ENCODE peak calls at places on chromosomes 2 and 18, in six cellular contexts. E is fibroblast of lung, R is GM13976, Z is AG04450, Q is HepG2, U is HCT116. K is an unnamed sample.

GRCh38 chr2:128315829-128316776 is 2.6 kb downstream of the HS6ST1 start:
- DNase-seq in E (peak; percentile 81), R (peak; percentile 15), Z (no peak), Q (no peak), U (no peak), K (no peak)

GRCh38 chr2:71948781-71949536 is 198.7 kb downstream of the CYP26B1 start:
- DNase-seq in E (peak; percentile 35), R (no peak), Z (no peak), Q (no peak), U (no peak), K (no peak)

GRCh38 chr2:134227666-134228065 is 26.2 kb upstream of the MGAT5 start:
- DNase-seq in E (no peak), R (no peak), Z (no peak), Q (no peak), U (no peak), K (no peak)

GRCh38 chr2:75788154-75788553 is 77.4 kb upstream of the GCFC2 start:
- DNase-seq in E (no peak), R (no peak), Z (no peak), Q (no peak), U (no peak), K (no peak)

GRCh38 chr18:22683196-22683676 is 249.9 kb upstream of the RBBP8 start:
- DNase-seq in E (peak; percentile 83), R (no peak), Z (peak; percentile 74), Q (peak; percentile 58), U (no peak), K (no peak)

GRCh38 chr2:209933499-209934458 is 68.7 kb upstream of the RPE start:
- DNase-seq in E (peak; percentile 94), R (no peak), Z (peak; percentile 42), Q (no peak), U (no peak), K (no peak)

GRCh38 chr2:15547100-15547499 is 14.0 kb downstream of the NBAS start:
- DNase-seq in E (peak; percentile 39), R (no peak), Z (no peak), Q (no peak), U (no peak), K (no peak)

GRCh38 chr2:69200107-69200520 is 186.9 kb downstream of the GFPT1 start:
- DNase-seq in E (peak; percentile 95), R (no peak), Z (peak; percentile 89), Q (peak; percentile 81), U (no peak), K (no peak)

GRCh38 chr2:46311651-46312223 is 14.5 kb downstream of the EPAS1 start:
- DNase-seq in E (no peak), R (no peak), Z (no peak), Q (no peak), U (no peak), K (no peak)

GRCh38 chr2:15369129-15369528 is 192.0 kb downstream of the NBAS start:
- DNase-seq in E (no peak), R (no peak), Z (no peak), Q (no peak), U (no peak), K (no peak)

GRCh38 chr2:26088038-26088643 is 54.3 kb downstream of the RAB10 start:
- DNase-seq in E (peak; percentile 50), R (peak; percentile 50), Z (no peak), Q (peak; percentile 42), U (no peak), K (peak; percentile 46)

GRCh38 chr18:63107171-63107850 is 212.3 kb downstream of the BCL2 start:
- DNase-seq in E (no peak), R (peak; percentile 52), Z (no peak), Q (no peak), U (no peak), K (peak; percentile 45)

GRCh38 chr2:216717491-216717901 is 22.1 kb upstream of the IGFBP5 start:
- DNase-seq in E (no peak), R (no peak), Z (no peak), Q (no peak), U (no peak), K (no peak)

GRCh38 chr18:22385718-22386117 is 32.0 kb downstream of the CTAGE1 start:
- DNase-seq in E (peak; percentile 81), R (no peak), Z (no peak), Q (no peak), U (no peak), K (no peak)

GRCh38 chr18:79395761-79396404 is at the start of gene NFATC1:
- DNase-seq in E (peak; percentile 52), R (peak; percentile 87), Z (no peak), Q (no peak), U (no peak), K (peak; percentile 83)

GRCh38 chr2:5482929-5483331 is 209.3 kb upstream of the SOX11 start:
- DNase-seq in E (peak; percentile 74), R (no peak), Z (no peak), Q (no peak), U (no peak), K (no peak)

GRCh38 chr2:46025683-46026082 is 271.5 kb upstream of the EPAS1 start:
- DNase-seq in E (no peak), R (no peak), Z (no peak), Q (no peak), U (no peak), K (no peak)

GRCh38 chr2:231928481-231928880 is 2.3 kb upstream of the NPPC start:
- DNase-seq in E (no peak), R (peak; percentile 18), Z (no peak), Q (peak; percentile 35), U (no peak), K (peak; percentile 13)

GRCh38 chr2:231931481-231931915 is 5.3 kb upstream of the NPPC start:
- DNase-seq in E (no peak), R (no peak), Z (no peak), Q (no peak), U (no peak), K (no peak)

GRCh38 chr2:231928901-231929725 is 2.9 kb upstream of the NPPC start:
- DNase-seq in E (no peak), R (no peak), Z (no peak), Q (no peak), U (no peak), K (peak; percentile 21)

GRCh38 chr2:231930601-231931281 is 4.5 kb upstream of the NPPC start:
- DNase-seq in E (no peak), R (no peak), Z (no peak), Q (no peak), U (no peak), K (no peak)

GRCh38 chr2:231929961-231930600 is 3.9 kb upstream of the NPPC start:
- DNase-seq in E (peak; percentile 13), R (peak; percentile 69), Z (no peak), Q (no peak), U (no peak), K (peak; percentile 53)
- TF ChIP-seq CTCF in E (no peak), R (peak; percentile 39), Z (peak; percentile 45), Q (peak; percentile 57), U (peak; percentile 88), K (peak; percentile 25)

GRCh38 chr2:189700681-189701080 is 26.2 kb downstream of the ANKAR start:
- DNase-seq in E (no peak), R (no peak), Z (no peak), Q (no peak), U (no peak), K (no peak)

GRCh38 chr2:189698020-189698887 is 23.8 kb downstream of the ANKAR start:
- DNase-seq in E (peak; percentile 70), R (peak; percentile 29), Z (no peak), Q (peak; percentile 67), U (peak; percentile 41), K (peak; percentile 26)

GRCh38 chr2:189696223-189696622 is 21.8 kb downstream of the ANKAR start:
- DNase-seq in E (no peak), R (no peak), Z (no peak), Q (no peak), U (no peak), K (no peak)

DNA sequence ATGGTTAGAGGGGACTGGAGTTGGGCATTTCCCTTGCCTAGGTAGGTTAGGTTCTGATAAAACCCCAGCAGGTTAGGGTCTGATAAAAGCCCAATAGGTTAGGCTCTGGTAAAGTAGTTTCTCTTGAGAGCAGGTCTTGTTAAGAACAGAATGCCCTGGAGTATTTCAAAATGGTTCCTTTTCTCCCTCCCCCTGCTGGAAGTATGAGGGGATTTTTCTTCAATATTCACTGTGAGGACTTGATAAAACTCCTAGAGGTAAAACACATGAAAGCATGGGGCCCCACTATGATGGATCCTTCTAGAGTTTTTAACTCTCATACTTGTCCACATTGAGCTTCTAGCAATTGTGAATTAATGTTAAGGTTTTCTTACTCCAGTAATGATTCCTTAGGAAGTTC is 27.6 kb downstream of the ANKAR start:
- DNase-seq in E (no peak), R (no peak), Z (no peak), Q (peak; percentile 21), U (no peak), K (no peak)
- TF ChIP-seq CTCF in E (no peak), R (no peak), Z (peak; percentile 35), Q (no peak), U (peak; percentile 30), K (no peak)

GRCh38 chr2:240914645-240915525 is 8.7 kb downstream of the CROCC2 start:
- DNase-seq in E (no peak), R (no peak), Z (no peak), Q (no peak), U (no peak), K (no peak)
- TF ChIP-seq CTCF in E (no peak), R (no peak), Z (no peak), Q (no peak), U (no peak), K (no peak)

DNA sequence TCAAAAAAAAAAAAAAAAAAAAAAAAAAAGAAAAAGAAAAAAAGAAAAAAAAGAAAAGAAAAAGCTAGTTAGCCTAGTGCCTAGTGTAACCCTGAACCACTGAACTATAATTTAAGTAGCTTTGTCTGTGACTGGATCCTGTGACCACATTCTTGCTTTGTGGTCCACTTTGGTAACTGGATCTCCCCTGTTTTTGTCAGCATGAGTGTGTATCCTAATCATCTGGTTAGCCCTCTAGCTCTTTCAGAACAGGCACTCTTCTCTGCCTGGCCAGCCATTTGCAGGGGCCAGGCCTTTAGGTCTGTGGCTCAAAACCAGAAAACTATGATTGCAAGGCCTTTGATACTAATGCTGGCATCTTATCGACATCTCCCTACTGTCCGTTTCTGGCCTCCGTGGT is 40.6 kb downstream of the RBKS start:
- DNase-seq in E (no peak), R (no peak), Z (no peak), Q (no peak), U (no peak), K (no peak)
- TF ChIP-seq CTCF in E (no peak), R (no peak), Z (no peak), Q (no peak), U (no peak), K (no peak)

K was measured in GM10248.